ENCODE peak calls at places on chromosomes 11 and 22, in nine cellular contexts. S is mesenchymal stem cell; G is adipocyte; N is CD4-positive, alpha-beta T cell; E is ascending aorta; Q is heart right ventricle; X is transverse colon; C is HCT116; V is sigmoid colon. L is an unnamed sample. For H3K9me3, the result is how much of the 10 kb centered on the place peaks cover.

GRCh38 chr11:67375320-67376021 is 2.1 kb upstream of the CLCF1 start:
- DNase-seq in Q (no peak), X (no peak), N (no peak), V (no peak), G (no peak), S (no peak), E (no peak), C (no peak), L (no peak)

GRCh38 chr11:26976389-26976788 is 17.5 kb upstream of the FIBIN start:
- DNase-seq in X (no peak), Q (no peak), G (peak), E (no peak), C (no peak), N (no peak), V (no peak), S (peak), L (no peak)

GRCh38 chr11:737366-737765 is 9.9 kb upstream of the TALDO1 start:
- DNase-seq in S (no peak), V (no peak), E (no peak), G (no peak), N (no peak), X (no peak), Q (no peak), C (no peak), L (no peak)

GRCh38 chr11:61923166-61924015 is 6.0 kb upstream of the RAB3IL1 start:
- DNase-seq in C (no peak), X (peak), E (peak), S (peak), N (no peak), G (peak), Q (peak), V (peak), L (peak)

GRCh38 chr22:37062657-37063381 is 11.3 kb downstream of the KCTD17 start:
- DNase-seq in E (no peak), Q (no peak), X (no peak), G (no peak), S (no peak), N (no peak), C (no peak), V (no peak), L (no peak)

GRCh38 chr11:68503281-68503687 is 42.7 kb downstream of the PPP6R3 start:
- DNase-seq in Q (peak), X (no peak), E (no peak), S (peak), C (no peak), G (no peak), N (no peak), V (no peak), L (no peak)

GRCh38 chr22:32780726-32781310 is 20.7 kb upstream of the TIMP3 start:
- DNase-seq in E (no peak), C (no peak), G (no peak), N (no peak), V (no peak), X (no peak), S (no peak), Q (no peak), L (no peak)

GRCh38 chr11:15764948-15765347 is 591.4 kb downstream of the SOX6 start:
- DNase-seq in V (no peak), S (no peak), E (no peak), C (no peak), N (no peak), X (peak), G (no peak), Q (no peak), L (no peak)

GRCh38 chr11:79440451-79441158 is at the start of gene TENM4:
- DNase-seq in G (peak), S (peak), N (no peak), E (peak), V (peak), Q (peak), C (no peak), X (peak), L (no peak)

GRCh38 chr11:20715464-20715863 is 46.1 kb downstream of the NELL1 start:
- DNase-seq in E (no peak), Q (no peak), X (no peak), C (no peak), S (no peak), G (no peak), V (no peak), N (no peak), L (no peak)

GRCh38 chr11:111021131-111021530 is 224.4 kb upstream of the POU2AF2 start:
- DNase-seq in Q (no peak), E (no peak), S (no peak), G (peak), V (no peak), N (no peak), C (no peak), X (no peak), L (no peak)

GRCh38 chr22:43098356-43098755 is 9.2 kb upstream of the TTLL1 start:
- DNase-seq in X (no peak), G (no peak), Q (no peak), N (no peak), E (no peak), S (peak), C (no peak), V (no peak), L (no peak)

GRCh38 chr11:86548278-86548917 is 124.0 kb downstream of the ME3 start:
- DNase-seq in N (no peak), Q (no peak), C (no peak), S (peak), V (no peak), G (peak), X (no peak), E (no peak), L (no peak)

GRCh38 chr22:20777420-20778177 is 3.7 kb downstream of the SERPIND1 start:
- DNase-seq in Q (no peak), E (no peak), S (peak), X (peak), N (no peak), V (no peak), C (peak), G (peak), L (no peak)

GRCh38 chr11:126310229-126310991 is 6.5 kb downstream of the DCPS start:
- DNase-seq in S (peak), C (peak), E (peak), X (peak), N (peak), V (peak), G (peak), Q (peak), L (peak)

GRCh38 chr22:27224485-27225364 is 567.3 kb downstream of the MIAT start:
- DNase-seq in X (no peak), V (no peak), S (peak), E (no peak), C (no peak), Q (peak), G (peak), N (no peak), L (no peak)

GRCh38 chr11:130528301-130528651 is 79.8 kb downstream of the ADAMTS15 start:
- DNase-seq in C (no peak), S (peak), Q (no peak), N (no peak), G (peak), X (no peak), E (peak), V (no peak), L (no peak)

GRCh38 chr11:64339754-64340408 is at the start of gene CCDC88B:
- DNase-seq in V (no peak), C (no peak), X (peak), G (no peak), E (no peak), N (peak), Q (peak), S (no peak), L (no peak)

GRCh38 chr22:26894766-26895485 is 237.5 kb downstream of the MIAT start:
- DNase-seq in G (peak), S (peak), C (peak), X (no peak), V (no peak), E (peak), Q (no peak), N (no peak), L (peak)

GRCh38 chr11:30855383-30856006 is 269.3 kb upstream of the MPPED2 start:
- DNase-seq in G (peak), S (peak), V (no peak), C (no peak), N (no peak), Q (no peak), X (no peak), E (no peak), L (no peak)

GRCh38 chr22:42357221-42357620 is 75.0 kb downstream of the NFAM1 start:
- DNase-seq in V (no peak), X (no peak), G (no peak), C (no peak), Q (no peak), N (no peak), E (no peak), S (no peak), L (no peak)

GRCh38 chr11:112504056-112504455 is 243.4 kb upstream of the PLET1 start:
- DNase-seq in N (no peak), X (no peak), C (no peak), V (no peak), S (peak), Q (no peak), E (no peak), G (no peak), L (no peak)

GRCh38 chr11:5564259-5565019 is 16.1 kb upstream of the OR52H1 start:
- DNase-seq in X (no peak), Q (no peak), G (no peak), N (no peak), V (no peak), E (no peak), C (no peak), S (no peak), L (no peak)

GRCh38 chr11:128467610-128468041 is 119.7 kb downstream of the ETS1 start:
- DNase-seq in N (no peak), V (peak), Q (peak), E (peak), G (peak), X (no peak), C (peak), S (peak), L (peak)

GRCh38 chr11:131546218-131546895 is 175.9 kb downstream of the NTM start:
- DNase-seq in E (no peak), C (no peak), G (no peak), V (no peak), X (no peak), N (no peak), Q (no peak), S (no peak), L (no peak)

GRCh38 chr22:19789406-19789805 is 28.8 kb downstream of the TBX1 start:
- DNase-seq in S (no peak), X (no peak), E (no peak), N (no peak), G (no peak), V (peak), Q (no peak), C (no peak), L (no peak)

GRCh38 chr11:45100338-45100737 is 46.1 kb upstream of the PRDM11 start:
- DNase-seq in Q (no peak), V (no peak), N (no peak), X (no peak), G (no peak), C (no peak), E (peak), S (peak), L (no peak)

GRCh38 chr11:47850337-47850736 is 2.2 kb upstream of the NUP160 start:
- DNase-seq in V (no peak), N (no peak), Q (no peak), S (no peak), C (no peak), G (no peak), X (no peak), E (no peak), L (no peak)

GRCh38 chr22:30245985-30246901 is at the start of gene LIF:
- DNase-seq in X (peak), Q (no peak), N (peak), C (no peak), V (no peak), S (peak), E (no peak), G (peak), L (no peak)

GRCh38 chr11:10386861-10387208 is 68.2 kb upstream of the AMPD3 start:
- DNase-seq in G (no peak), C (no peak), S (no peak), E (no peak), V (no peak), N (no peak), Q (no peak), X (no peak), L (no peak)

GRCh38 chr22:43528601-43529360 is 117.0 kb downstream of the MPPED1 start:
- DNase-seq in G (no peak), E (no peak), Q (no peak), S (no peak), N (no peak), X (no peak), C (no peak), V (peak), L (no peak)

GRCh38 chr11:95341246-95341645 is 110.2 kb upstream of the SESN3 start:
- DNase-seq in N (no peak), E (no peak), V (no peak), X (no peak), Q (no peak), G (no peak), S (no peak), C (no peak), L (no peak)

GRCh38 chr11:119335655-119336543 is 1.6 kb downstream of the RNF26 start:
- DNase-seq in E (no peak), V (no peak), G (no peak), C (no peak), N (no peak), X (no peak), S (no peak), Q (no peak), L (no peak)

GRCh38 chr11:118997627-118998387 is at the start of gene CENATAC:
- DNase-seq in C (peak), E (peak), G (peak), V (peak), Q (peak), S (peak), N (peak), X (peak), L (peak)

GRCh38 chr22:37549704-37550059 is 10.6 kb upstream of the CDC42EP1 start:
- DNase-seq in C (no peak), Q (no peak), X (no peak), V (no peak), N (no peak), E (peak), G (peak), S (peak), L (no peak)

GRCh38 chr11:1152316-1153104 is 5.2 kb upstream of the MUC5AC start:
- DNase-seq in C (no peak), Q (no peak), E (no peak), G (no peak), X (no peak), N (no peak), V (no peak), S (peak), L (peak)

GRCh38 chr22:47279337-47279736 is 516.9 kb downstream of the TBC1D22A start:
- DNase-seq in V (no peak), C (no peak), Q (no peak), S (no peak), G (no peak), E (no peak), X (no peak), N (no peak), L (no peak)

GRCh38 chr22:47276219-47276843 is 513.9 kb downstream of the TBC1D22A start:
- DNase-seq in V (peak), N (no peak), S (no peak), X (no peak), Q (no peak), C (no peak), G (no peak), E (no peak), L (no peak)

GRCh38 chr22:47278655-47279054 is 516.2 kb downstream of the TBC1D22A start:
- DNase-seq in E (no peak), C (no peak), S (no peak), G (no peak), V (peak), N (no peak), Q (no peak), X (no peak), L (no peak)

GRCh38 chr22:47277001-47277400 is 514.6 kb downstream of the TBC1D22A start:
- DNase-seq in S (no peak), X (no peak), G (no peak), N (no peak), C (no peak), E (no peak), Q (no peak), V (peak), L (no peak)

GRCh38 chr22:47277511-47277910 is 515.1 kb downstream of the TBC1D22A start:
- DNase-seq in E (no peak), X (no peak), S (no peak), Q (no peak), G (no peak), V (peak), C (no peak), N (no peak), L (no peak)
- H3K9me3 ChIP-seq in E (under half), X (under half), S (under half), Q (under half), G (under half), V (under half), C (under half), N (under half), L (under half)

GRCh38 chr11:96842731-96843130 is 452.9 kb downstream of the JRKL start:
- DNase-seq in C (no peak), Q (no peak), G (no peak), V (no peak), N (no peak), E (no peak), S (no peak), X (no peak), L (no peak)
- H3K9me3 ChIP-seq in C (under half), Q (under half), G (under half), V (under half), N (under half), E (under half), S (under half), X (under half), L (under half)

GRCh38 chr11:76661306-76661751 is 9.2 kb downstream of the LRRC32 start:
- DNase-seq in S (no peak), V (peak), C (no peak), N (no peak), Q (no peak), E (no peak), G (no peak), X (peak), L (no peak)

GRCh38 chr11:76661835-76662434 is 8.6 kb downstream of the LRRC32 start:
- DNase-seq in N (no peak), Q (no peak), V (peak), E (no peak), G (no peak), X (peak), S (no peak), C (no peak), L (no peak)

GRCh38 chr11:76659672-76660532 is 10.6 kb downstream of the LRRC32 start:
- DNase-seq in V (peak), Q (no peak), S (no peak), C (no peak), N (no peak), G (no peak), E (no peak), X (peak), L (no peak)

GRCh38 chr11:76658651-76659650 is 11.6 kb downstream of the LRRC32 start:
- DNase-seq in G (no peak), X (peak), E (peak), V (peak), N (no peak), S (no peak), Q (no peak), C (no peak), L (no peak)

GRCh38 chr11:76660533-76661305 is 9.8 kb downstream of the LRRC32 start:
- DNase-seq in V (peak), X (peak), C (no peak), G (no peak), N (no peak), S (no peak), Q (no peak), E (no peak), L (no peak)
- H3K9me3 ChIP-seq in V (under half), X (under half), C (under half), G (under half), N (under half), S (under half), Q (under half), E (under half), L (under half)

DNA sequence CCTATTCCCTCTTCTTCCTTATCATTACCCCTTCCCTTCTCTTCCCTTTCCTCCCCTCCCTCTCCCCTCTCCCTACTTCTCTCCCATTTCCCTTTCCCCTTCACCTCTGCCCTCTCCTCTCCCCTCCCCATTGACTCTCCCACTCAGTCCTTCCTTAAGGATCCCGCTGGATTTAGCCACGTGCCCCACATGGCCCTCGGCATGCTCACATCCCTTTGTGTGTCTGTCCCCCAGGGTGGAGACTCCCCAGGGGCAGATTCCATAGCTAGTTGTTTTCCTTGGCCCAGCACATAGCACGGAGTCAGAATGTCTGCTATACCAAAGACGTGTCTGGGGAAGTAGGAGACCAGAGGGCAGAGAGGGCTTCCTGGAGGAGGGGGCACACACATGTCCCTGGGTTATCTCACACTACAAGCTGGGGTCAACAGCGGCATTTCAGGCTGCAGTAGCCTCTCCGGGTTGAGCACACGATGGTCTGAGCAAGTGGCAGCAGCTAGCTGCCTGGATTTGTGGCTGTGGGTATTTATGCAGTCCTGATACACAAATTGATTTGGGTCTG is 487.0 kb downstream of the TBC1D22A start:
- DNase-seq in V (no peak), N (no peak), S (no peak), G (no peak), Q (no peak), C (no peak), X (no peak), E (no peak), L (no peak)
- H3K9me3 ChIP-seq in V (under half), N (under half), S (under half), G (under half), Q (under half), C (under half), X (under half), E (under half), L (under half)

GRCh38 chr11:89545701-89546100 is 54.5 kb upstream of the NOX4 start:
- DNase-seq in C (no peak), Q (no peak), V (no peak), E (no peak), S (no peak), X (no peak), N (no peak), G (no peak), L (no peak)
- H3K9me3 ChIP-seq in C (under half), Q (under half), V (under half), E (under half), S (under half), X (under half), N (under half), G (under half), L (under half)

L was measured in right atrium auricular region.